ENCODE peak calls at places on chromosome 5, in four cellular contexts. V, O, F and W are unnamed samples.

GRCh38 chr5:12865529-12865928 is 961.3 kb upstream of the CTNND2 start:
- DNase-seq in V (no peak), F (no peak), O (no peak), W (no peak)

GRCh38 chr5:177091232-177091631 is 4.5 kb downstream of the FGFR4 start:
- DNase-seq in F (no peak), V (no peak), O (no peak), W (no peak)

GRCh38 chr5:151295801-151296477 is 7.6 kb downstream of the SLC36A3 start:
- DNase-seq in O (no peak), F (no peak), V (no peak), W (no peak)

GRCh38 chr5:14913141-14913540 is 41.6 kb upstream of the ANKH start:
- DNase-seq in F (no peak), V (no peak), O (no peak), W (no peak)

GRCh38 chr5:98299435-98299834 is 474.0 kb upstream of the RGMB start:
- DNase-seq in F (no peak), O (no peak), V (no peak), W (no peak)

GRCh38 chr5:56900395-56900794 is 9.0 kb upstream of the SETD9 start:
- DNase-seq in F (no peak), V (no peak), O (peak), W (no peak)

GRCh38 chr5:79878721-79879336 is 112.2 kb downstream of the MTX3 start:
- DNase-seq in F (no peak), V (peak), O (no peak), W (no peak)

GRCh38 chr5:176743136-176743827 is 67.1 kb upstream of the UNC5A start:
- DNase-seq in O (no peak), F (no peak), V (no peak), W (no peak)

GRCh38 chr5:39755986-39756385 is 331.2 kb upstream of the DAB2 start:
- DNase-seq in O (peak), F (no peak), V (no peak), W (no peak)

GRCh38 chr5:113140837-113141661 is 164.5 kb downstream of the DCP2 start:
- DNase-seq in F (no peak), O (no peak), V (no peak), W (no peak)

GRCh38 chr5:149372041-149372805 is 6.9 kb downstream of the IL17B start:
- DNase-seq in F (no peak), V (no peak), O (no peak), W (no peak)

GRCh38 chr5:11076945-11077613 is 316.0 kb upstream of the DAP start:
- DNase-seq in F (no peak), O (peak), V (no peak), W (no peak)

GRCh38 chr5:124736111-124736813 is 10.2 kb downstream of the ZNF608 start:
- DNase-seq in F (no peak), V (no peak), O (peak), W (no peak)

GRCh38 chr5:144060598-144060997 is 109.9 kb downstream of the YIPF5 start:
- DNase-seq in F (no peak), V (no peak), O (no peak), W (no peak)

GRCh38 chr5:66174338-66174737 is 30.2 kb downstream of the SREK1 start:
- DNase-seq in F (no peak), V (no peak), O (peak), W (no peak)

GRCh38 chr5:14142202-14142855 is 813 bp upstream of the TRIO start:
- DNase-seq in F (no peak), V (no peak), O (no peak), W (no peak)

GRCh38 chr5:140108093-140109049 is 5.5 kb upstream of the PURA start:
- DNase-seq in F (peak), O (no peak), V (peak), W (peak)

GRCh38 chr5:103894882-103895281 is 332.3 kb upstream of the NUDT12 start:
- DNase-seq in F (no peak), O (no peak), V (no peak), W (no peak)

GRCh38 chr5:82421119-82421518 is 143.0 kb upstream of the RPS23 start:
- DNase-seq in O (peak), F (no peak), V (no peak), W (no peak)

GRCh38 chr5:178387061-178387855 is 154.7 kb upstream of the PHYKPL start:
- DNase-seq in V (no peak), O (no peak), F (no peak), W (no peak)